ENCODE peak calls at places on chromosomes 1 and 21, in six cellular contexts. One of them, this sample, is unnamed. For H3K4me1, the result is how much of the 10 kb centered on the place peaks cover.

GRCh38 chr1:59999006-59999405 is 72.4 kb upstream of the CYP2J2 start:
- DNase-seq in endodermal cell: no peak
- DNase-seq in DND-41: no peak
- DNase-seq in colonic mucosa: no peak
- DNase-seq in lower lobe of right lung: no peak
- DNase-seq in GM23338: peak
- DNase-seq in this sample: no peak

GRCh38 chr1:229889031-229889517 is 178.0 kb upstream of the GALNT2 start:
- DNase-seq in endodermal cell: no peak
- DNase-seq in DND-41: no peak
- DNase-seq in colonic mucosa: no peak
- DNase-seq in lower lobe of right lung: no peak
- DNase-seq in GM23338: no peak
- DNase-seq in this sample: no peak

GRCh38 chr1:67711850-67712202 is 26.8 kb downstream of the GADD45A start:
- DNase-seq in endodermal cell: no peak
- DNase-seq in DND-41: peak
- DNase-seq in colonic mucosa: no peak
- DNase-seq in lower lobe of right lung: no peak
- DNase-seq in GM23338: no peak
- DNase-seq in this sample: no peak

GRCh38 chr1:60670313-60670712 is 412.0 kb upstream of the NFIA start:
- DNase-seq in endodermal cell: no peak
- DNase-seq in DND-41: no peak
- DNase-seq in colonic mucosa: no peak
- DNase-seq in lower lobe of right lung: no peak
- DNase-seq in GM23338: no peak
- DNase-seq in this sample: no peak

GRCh38 chr1:179197690-179198297 is 31.7 kb downstream of the ABL2 start:
- DNase-seq in endodermal cell: no peak
- DNase-seq in DND-41: no peak
- DNase-seq in colonic mucosa: no peak
- DNase-seq in lower lobe of right lung: peak
- DNase-seq in GM23338: no peak
- DNase-seq in this sample: no peak

GRCh38 chr1:45722809-45723208 is 27.6 kb downstream of the IPP start:
- DNase-seq in endodermal cell: no peak
- DNase-seq in DND-41: no peak
- DNase-seq in colonic mucosa: no peak
- DNase-seq in lower lobe of right lung: no peak
- DNase-seq in GM23338: no peak
- DNase-seq in this sample: no peak

GRCh38 chr1:230158422-230159291 is 91.6 kb downstream of the GALNT2 start:
- DNase-seq in endodermal cell: peak
- DNase-seq in DND-41: no peak
- DNase-seq in colonic mucosa: peak
- DNase-seq in lower lobe of right lung: no peak
- DNase-seq in GM23338: no peak
- DNase-seq in this sample: no peak

GRCh38 chr21:42737969-42738590 is 84.7 kb downstream of the PDE9A start:
- DNase-seq in endodermal cell: peak
- DNase-seq in DND-41: peak
- DNase-seq in colonic mucosa: peak
- DNase-seq in lower lobe of right lung: peak
- DNase-seq in GM23338: no peak
- DNase-seq in this sample: no peak

GRCh38 chr1:31930827-31931226 is 7.3 kb downstream of the PTP4A2 start:
- DNase-seq in endodermal cell: no peak
- DNase-seq in DND-41: no peak
- DNase-seq in colonic mucosa: no peak
- DNase-seq in lower lobe of right lung: no peak
- DNase-seq in GM23338: no peak
- DNase-seq in this sample: no peak

GRCh38 chr1:59043796-59044195 is 253.1 kb upstream of the FGGY start:
- DNase-seq in endodermal cell: no peak
- DNase-seq in DND-41: no peak
- DNase-seq in colonic mucosa: peak
- DNase-seq in lower lobe of right lung: no peak
- DNase-seq in GM23338: no peak
- DNase-seq in this sample: peak

GRCh38 chr1:47853059-47853458 is 144.1 kb downstream of the TRABD2B start:
- DNase-seq in endodermal cell: peak
- DNase-seq in DND-41: no peak
- DNase-seq in colonic mucosa: no peak
- DNase-seq in lower lobe of right lung: no peak
- DNase-seq in GM23338: no peak
- DNase-seq in this sample: no peak

GRCh38 chr1:40622051-40622450 is 43.4 kb downstream of the RIMS3 start:
- DNase-seq in endodermal cell: no peak
- DNase-seq in DND-41: no peak
- DNase-seq in colonic mucosa: no peak
- DNase-seq in lower lobe of right lung: no peak
- DNase-seq in GM23338: no peak
- DNase-seq in this sample: no peak

GRCh38 chr21:46554431-46555224 is 50.3 kb downstream of the S100B start:
- DNase-seq in endodermal cell: no peak
- DNase-seq in DND-41: no peak
- DNase-seq in colonic mucosa: no peak
- DNase-seq in lower lobe of right lung: peak
- DNase-seq in GM23338: no peak
- DNase-seq in this sample: no peak

GRCh38 chr1:41021526-41022308 is at the start of gene SLFNL1:
- DNase-seq in endodermal cell: peak
- DNase-seq in DND-41: no peak
- DNase-seq in colonic mucosa: peak
- DNase-seq in lower lobe of right lung: no peak
- DNase-seq in GM23338: peak
- DNase-seq in this sample: no peak

GRCh38 chr1:6911229-6911941 is 126.1 kb downstream of the CAMTA1 start:
- DNase-seq in endodermal cell: no peak
- DNase-seq in DND-41: no peak
- DNase-seq in colonic mucosa: no peak
- DNase-seq in lower lobe of right lung: no peak
- DNase-seq in GM23338: no peak
- DNase-seq in this sample: no peak

GRCh38 chr1:42747125-42747524 is 7.1 kb upstream of the CLDN19 start:
- DNase-seq in endodermal cell: peak
- DNase-seq in DND-41: peak
- DNase-seq in colonic mucosa: peak
- DNase-seq in lower lobe of right lung: no peak
- DNase-seq in GM23338: peak
- DNase-seq in this sample: no peak

GRCh38 chr21:36908260-36908908 is 58.1 kb downstream of the HLCS start:
- DNase-seq in endodermal cell: no peak
- DNase-seq in DND-41: no peak
- DNase-seq in colonic mucosa: no peak
- DNase-seq in lower lobe of right lung: no peak
- DNase-seq in GM23338: no peak
- DNase-seq in this sample: no peak

GRCh38 chr1:245827306-245827705 is 672.5 kb downstream of the KIF26B start:
- DNase-seq in endodermal cell: no peak
- DNase-seq in DND-41: no peak
- DNase-seq in colonic mucosa: no peak
- DNase-seq in lower lobe of right lung: no peak
- DNase-seq in GM23338: no peak
- DNase-seq in this sample: no peak

GRCh38 chr1:168567007-168567406 is 9.4 kb upstream of the XCL1 start:
- DNase-seq in endodermal cell: no peak
- DNase-seq in DND-41: no peak
- DNase-seq in colonic mucosa: no peak
- DNase-seq in lower lobe of right lung: no peak
- DNase-seq in GM23338: no peak
- DNase-seq in this sample: no peak

GRCh38 chr1:168565825-168566224 is 10.6 kb upstream of the XCL1 start:
- DNase-seq in endodermal cell: no peak
- DNase-seq in DND-41: no peak
- DNase-seq in colonic mucosa: no peak
- DNase-seq in lower lobe of right lung: no peak
- DNase-seq in GM23338: no peak
- DNase-seq in this sample: no peak

GRCh38 chr1:168560370-168560769 is 16.0 kb upstream of the XCL1 start:
- DNase-seq in endodermal cell: no peak
- DNase-seq in DND-41: no peak
- DNase-seq in colonic mucosa: no peak
- DNase-seq in lower lobe of right lung: no peak
- DNase-seq in GM23338: no peak
- DNase-seq in this sample: no peak

GRCh38 chr1:168556647-168557046 is 12.8 kb upstream of the XCL2 start:
- DNase-seq in endodermal cell: no peak
- DNase-seq in DND-41: no peak
- DNase-seq in colonic mucosa: no peak
- DNase-seq in lower lobe of right lung: no peak
- DNase-seq in GM23338: no peak
- DNase-seq in this sample: no peak

GRCh38 chr1:168561989-168562388 is 14.4 kb upstream of the XCL1 start:
- DNase-seq in endodermal cell: no peak
- DNase-seq in DND-41: no peak
- DNase-seq in colonic mucosa: no peak
- DNase-seq in lower lobe of right lung: no peak
- DNase-seq in GM23338: no peak
- DNase-seq in this sample: no peak
- H3K4me1 ChIP-seq in endodermal cell: under half
- H3K4me1 ChIP-seq in DND-41: under half
- H3K4me1 ChIP-seq in colonic mucosa: under half
- H3K4me1 ChIP-seq in lower lobe of right lung: under half
- H3K4me1 ChIP-seq in GM23338: under half
- H3K4me1 ChIP-seq in this sample: under half

GRCh38 chr1:225822655-225823403 is 12.9 kb downstream of the EPHX1 start:
- DNase-seq in endodermal cell: no peak
- DNase-seq in DND-41: no peak
- DNase-seq in colonic mucosa: no peak
- DNase-seq in lower lobe of right lung: no peak
- DNase-seq in GM23338: no peak
- DNase-seq in this sample: no peak

GRCh38 chr1:225825078-225825477 is 15.2 kb downstream of the EPHX1 start:
- DNase-seq in endodermal cell: no peak
- DNase-seq in DND-41: no peak
- DNase-seq in colonic mucosa: no peak
- DNase-seq in lower lobe of right lung: no peak
- DNase-seq in GM23338: no peak
- DNase-seq in this sample: no peak

GRCh38 chr1:225824522-225824921 is 14.6 kb downstream of the EPHX1 start:
- DNase-seq in endodermal cell: peak
- DNase-seq in DND-41: no peak
- DNase-seq in colonic mucosa: no peak
- DNase-seq in lower lobe of right lung: no peak
- DNase-seq in GM23338: peak
- DNase-seq in this sample: no peak

GRCh38 chr1:225825606-225826005 is 15.7 kb downstream of the EPHX1 start:
- DNase-seq in endodermal cell: no peak
- DNase-seq in DND-41: no peak
- DNase-seq in colonic mucosa: no peak
- DNase-seq in lower lobe of right lung: no peak
- DNase-seq in GM23338: no peak
- DNase-seq in this sample: no peak

GRCh38 chr1:225823811-225824261 is 13.9 kb downstream of the EPHX1 start:
- DNase-seq in endodermal cell: no peak
- DNase-seq in DND-41: no peak
- DNase-seq in colonic mucosa: no peak
- DNase-seq in lower lobe of right lung: no peak
- DNase-seq in GM23338: no peak
- DNase-seq in this sample: no peak
- H3K4me1 ChIP-seq in endodermal cell: under half
- H3K4me1 ChIP-seq in DND-41: under half
- H3K4me1 ChIP-seq in colonic mucosa: under half
- H3K4me1 ChIP-seq in lower lobe of right lung: half or more
- H3K4me1 ChIP-seq in GM23338: under half
- H3K4me1 ChIP-seq in this sample: under half

GRCh38 chr1:29239142-29239541 is 2.8 kb downstream of the PTPRU start:
- DNase-seq in endodermal cell: peak
- DNase-seq in DND-41: no peak
- DNase-seq in colonic mucosa: no peak
- DNase-seq in lower lobe of right lung: peak
- DNase-seq in GM23338: no peak
- DNase-seq in this sample: no peak
- H3K4me1 ChIP-seq in endodermal cell: under half
- H3K4me1 ChIP-seq in DND-41: under half
- H3K4me1 ChIP-seq in colonic mucosa: under half
- H3K4me1 ChIP-seq in lower lobe of right lung: under half
- H3K4me1 ChIP-seq in GM23338: under half
- H3K4me1 ChIP-seq in this sample: under half

GRCh38 chr1:30757976-30758688 is 558 bp upstream of the LAPTM5 start:
- DNase-seq in endodermal cell: no peak
- DNase-seq in DND-41: no peak
- DNase-seq in colonic mucosa: no peak
- DNase-seq in lower lobe of right lung: no peak
- DNase-seq in GM23338: no peak
- DNase-seq in this sample: no peak

GRCh38 chr1:30758785-30759380 is 1.3 kb upstream of the LAPTM5 start:
- DNase-seq in endodermal cell: peak
- DNase-seq in DND-41: peak
- DNase-seq in colonic mucosa: no peak
- DNase-seq in lower lobe of right lung: no peak
- DNase-seq in GM23338: peak
- DNase-seq in this sample: no peak

GRCh38 chr1:30760596-30761311 is 3.2 kb upstream of the LAPTM5 start:
- DNase-seq in endodermal cell: no peak
- DNase-seq in DND-41: no peak
- DNase-seq in colonic mucosa: no peak
- DNase-seq in lower lobe of right lung: no peak
- DNase-seq in GM23338: no peak
- DNase-seq in this sample: no peak

GRCh38 chr1:30761312-30762151 is 4.0 kb upstream of the LAPTM5 start:
- DNase-seq in endodermal cell: peak
- DNase-seq in DND-41: no peak
- DNase-seq in colonic mucosa: no peak
- DNase-seq in lower lobe of right lung: no peak
- DNase-seq in GM23338: no peak
- DNase-seq in this sample: no peak

DNA sequence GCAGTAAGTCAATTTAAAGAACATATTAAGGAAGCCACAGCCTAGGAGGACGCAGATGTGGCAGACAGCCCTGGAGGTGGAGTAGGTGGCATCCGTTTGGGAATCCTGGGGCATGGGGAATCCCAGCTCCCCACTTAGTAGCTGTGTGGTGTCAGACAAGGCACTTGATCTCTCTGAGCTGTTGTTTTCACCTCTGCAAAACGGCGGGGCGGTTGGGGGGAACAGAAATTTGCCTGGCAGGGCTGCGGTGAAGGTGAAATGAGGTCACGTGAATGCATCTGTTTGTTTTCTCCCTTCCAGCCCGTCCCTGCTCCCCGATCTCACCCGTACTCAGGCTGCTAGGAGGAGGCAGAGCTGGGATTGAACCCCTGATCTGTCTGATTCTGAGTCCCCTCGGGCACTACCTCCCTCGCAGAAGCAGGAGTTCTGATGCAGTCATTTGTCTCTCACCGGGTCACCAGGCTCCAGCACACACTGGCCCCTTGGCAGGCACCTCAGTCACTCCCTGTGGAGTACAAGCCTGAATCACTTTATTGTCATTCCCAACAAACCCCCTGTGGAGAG is 2.2 kb upstream of the LAPTM5 start:
- DNase-seq in endodermal cell: peak
- DNase-seq in DND-41: no peak
- DNase-seq in colonic mucosa: no peak
- DNase-seq in lower lobe of right lung: no peak
- DNase-seq in GM23338: peak
- DNase-seq in this sample: no peak
- H3K4me1 ChIP-seq in endodermal cell: under half
- H3K4me1 ChIP-seq in DND-41: under half
- H3K4me1 ChIP-seq in colonic mucosa: under half
- H3K4me1 ChIP-seq in lower lobe of right lung: under half
- H3K4me1 ChIP-seq in GM23338: under half
- H3K4me1 ChIP-seq in this sample: under half

GRCh38 chr1:81410919-81411318 is 389.8 kb upstream of the ADGRL2 start:
- DNase-seq in endodermal cell: no peak
- DNase-seq in DND-41: no peak
- DNase-seq in colonic mucosa: no peak
- DNase-seq in lower lobe of right lung: no peak
- DNase-seq in GM23338: no peak
- DNase-seq in this sample: no peak
- H3K4me1 ChIP-seq in endodermal cell: under half
- H3K4me1 ChIP-seq in DND-41: under half
- H3K4me1 ChIP-seq in colonic mucosa: under half
- H3K4me1 ChIP-seq in lower lobe of right lung: under half
- H3K4me1 ChIP-seq in GM23338: half or more
- H3K4me1 ChIP-seq in this sample: under half